ENCODE peak calls at places on chromosomes 4 and X, in five cellular contexts. C is activated naive CD4-positive, alpha-beta T cell treated with anti-CD3 and anti-CD28 coated beads, Interleukin-2, amount 50 U/mL, for 72 hours; G is astrocyte; Q is esophagus squamous epithelium; P is midbrain. I is an unnamed sample.

GRCh38 chr4:118898684-118899138 is 10.1 kb downstream of the SYNPO2 start:
- DNase-seq in C (no peak), G (no peak), Q (no peak), P (no peak), I (no peak)

GRCh38 chr4:152348670-152349069 is 187.2 kb downstream of the FBXW7 start:
- DNase-seq in C (no peak), G (no peak), Q (no peak), P (no peak), I (no peak)

GRCh38 chr4:142282870-142283431 is 563.1 kb downstream of the INPP4B start:
- DNase-seq in C (peak; percentile 62), G (no peak), Q (no peak), P (no peak), I (peak; percentile 9)

GRCh38 chrX:15524417-15524816 is 23.8 kb downstream of the BMX start:
- DNase-seq in C (no peak), G (peak; percentile 68), Q (no peak), P (no peak), I (peak; percentile 79)

GRCh38 chrX:66489339-66489738 is 149.5 kb downstream of the EDA2R start:
- DNase-seq in C (no peak), G (no peak), Q (no peak), P (no peak), I (no peak)

GRCh38 chr4:152164561-152164960 is 371.3 kb downstream of the FBXW7 start:
- DNase-seq in C (no peak), G (no peak), Q (no peak), P (no peak), I (no peak)

GRCh38 chrX:1554469-1555210 is 17.7 kb upstream of the P2RY8 start:
- DNase-seq in C (peak; percentile 2), G (no peak), Q (no peak), P (no peak), I (no peak)

GRCh38 chrX:70129811-70130210 is 3.4 kb upstream of the IGBP1 start:
- DNase-seq in C (no peak), G (no peak), Q (no peak), P (no peak), I (peak; percentile 1)

GRCh38 chrX:150184487-150184886 is 178.6 kb upstream of the MAMLD1 start:
- DNase-seq in C (no peak), G (peak; percentile 27), Q (no peak), P (no peak), I (no peak)

GRCh38 chr4:98151145-98151929 is 8.1 kb upstream of the STPG2 start:
- DNase-seq in C (no peak), G (no peak), Q (no peak), P (no peak), I (peak; percentile 8)

GRCh38 chr4:112717856-112718255 is 80.9 kb downstream of the LARP7 start:
- DNase-seq in C (no peak), G (no peak), Q (no peak), P (no peak), I (no peak)